ENCODE peak calls at places on chromosomes 12 and 14, in eight cellular contexts. H is T-helper 2 cell; O is NCI-H1105; C is dorsolateral prefrontal cortex; W is stimulated activated CD4-positive, alpha-beta T cell treated with anti-CD3 and anti-CD28 coated beads, Interleukin-4, amount 100 ng/mL, for 48 hours; V is left cardiac atrium; M is Caki2; Q is anterior cingulate cortex. A is an unnamed sample.

GRCh38 chr14:105847400-105847799 is 321.0 kb downstream of the TMEM121 start:
- DNase-seq in H (no peak), O (no peak), C (no peak), W (no peak), V (no peak), M (no peak), Q (no peak), A (no peak)

GRCh38 chr14:68979021-68979721 is at the start of gene ACTN1:
- DNase-seq in H (no peak), O (peak), C (peak), W (peak), V (peak), M (peak), Q (peak), A (peak)

GRCh38 chr12:64304571-64304970 is 82.5 kb upstream of the KICS2 start:
- DNase-seq in H (no peak), O (no peak), C (no peak), W (no peak), V (no peak), M (no peak), Q (no peak), A (no peak)

GRCh38 chr12:10851243-10851858 is 2.1 kb upstream of the PRR4 start:
- DNase-seq in H (no peak), O (no peak), C (no peak), W (no peak), V (no peak), M (no peak), Q (no peak), A (no peak)

GRCh38 chr12:19200261-19200660 is 70.7 kb downstream of the PLEKHA5 start:
- DNase-seq in H (no peak), O (no peak), C (no peak), W (no peak), V (no peak), M (peak), Q (no peak), A (no peak)

GRCh38 chr14:100341301-100342031 is 18.3 kb downstream of the SLC25A47 start:
- DNase-seq in H (no peak), O (no peak), C (no peak), W (no peak), V (peak), M (peak), Q (no peak), A (peak)

GRCh38 chr12:96908170-96908675 is 1.2 kb downstream of the NEDD1 start:
- DNase-seq in H (no peak), O (no peak), C (no peak), W (no peak), V (no peak), M (no peak), Q (no peak), A (no peak)

GRCh38 chr12:75666126-75666979 is 154.9 kb upstream of the KRR1 start:
- DNase-seq in H (no peak), O (no peak), C (no peak), W (no peak), V (no peak), M (no peak), Q (no peak), A (no peak)

GRCh38 chr12:53737951-53738833 is 10.9 kb upstream of the CALCOCO1 start:
- DNase-seq in H (peak), O (no peak), C (no peak), W (no peak), V (no peak), M (no peak), Q (no peak), A (no peak)

GRCh38 chr14:103941462-103941861 is 867 bp downstream of the RD3L start:
- DNase-seq in H (no peak), O (no peak), C (no peak), W (no peak), V (no peak), M (no peak), Q (no peak), A (no peak)

GRCh38 chr14:92914087-92914656 is 8.8 kb upstream of the CHGA start:
- DNase-seq in H (no peak), O (no peak), C (no peak), W (peak), V (no peak), M (peak), Q (no peak), A (no peak)

GRCh38 chr12:129552996-129553750 is 350.7 kb downstream of the TMEM132D start:
- DNase-seq in H (no peak), O (no peak), C (no peak), W (no peak), V (no peak), M (no peak), Q (no peak), A (no peak)

GRCh38 chr12:132489078-132489601 is 811 bp upstream of the FBRSL1 start:
- DNase-seq in H (peak), O (no peak), C (no peak), W (no peak), V (no peak), M (no peak), Q (no peak), A (peak)

GRCh38 chr14:104082807-104083206 is 2.7 kb upstream of the ASPG start:
- DNase-seq in H (no peak), O (no peak), C (no peak), W (no peak), V (peak), M (no peak), Q (no peak), A (peak)

GRCh38 chr12:122850695-122851350 is 15.6 kb downstream of the HIP1R start:
- DNase-seq in H (no peak), O (no peak), C (no peak), W (no peak), V (no peak), M (no peak), Q (no peak), A (no peak)

GRCh38 chr14:36773136-36773540 is 111.5 kb downstream of the PAX9 start:
- DNase-seq in H (no peak), O (no peak), C (no peak), W (no peak), V (no peak), M (peak), Q (no peak), A (no peak)

GRCh38 chr14:28635387-28635786 is 131.2 kb upstream of the FOXG1 start:
- DNase-seq in H (no peak), O (no peak), C (no peak), W (no peak), V (no peak), M (peak), Q (no peak), A (no peak)

GRCh38 chr14:49619730-49620129 is 696 bp downstream of the RPL36AL start:
- DNase-seq in H (no peak), O (no peak), C (no peak), W (no peak), V (no peak), M (no peak), Q (no peak), A (no peak)

GRCh38 chr12:75816892-75817291 is 214.7 kb downstream of the PHLDA1 start:
- DNase-seq in H (no peak), O (peak), C (no peak), W (no peak), V (no peak), M (peak), Q (no peak), A (no peak)

GRCh38 chr14:66043921-66044320 is 442.2 kb upstream of the CCDC196 start:
- DNase-seq in H (no peak), O (no peak), C (no peak), W (no peak), V (no peak), M (no peak), Q (no peak), A (no peak)

GRCh38 chr12:51209259-51209658 is 8.6 kb downstream of the POU6F1 start:
- DNase-seq in H (no peak), O (no peak), C (no peak), W (no peak), V (no peak), M (no peak), Q (no peak), A (no peak)

GRCh38 chr12:19191563-19191962 is 62.0 kb downstream of the PLEKHA5 start:
- DNase-seq in H (no peak), O (no peak), C (no peak), W (no peak), V (no peak), M (peak), Q (no peak), A (no peak)

GRCh38 chr12:27785882-27786570 is 6.0 kb upstream of the MANSC4 start:
- DNase-seq in H (no peak), O (no peak), C (no peak), W (no peak), V (no peak), M (no peak), Q (no peak), A (no peak)

GRCh38 chr12:11650697-11651281 is 1.3 kb downstream of the ETV6 start:
- DNase-seq in H (no peak), O (peak), C (no peak), W (no peak), V (no peak), M (peak), Q (no peak), A (no peak)

GRCh38 chr12:86526060-86526595 is 269.9 kb upstream of the MGAT4C start:
- DNase-seq in H (no peak), O (no peak), C (no peak), W (no peak), V (no peak), M (no peak), Q (no peak), A (no peak)

GRCh38 chr14:26389646-26390508 is 208.0 kb downstream of the NOVA1 start:
- DNase-seq in H (no peak), O (no peak), C (no peak), W (no peak), V (no peak), M (no peak), Q (no peak), A (no peak)

GRCh38 chr14:72613196-72613974 is 280.5 kb downstream of the DPF3 start:
- DNase-seq in H (no peak), O (no peak), C (no peak), W (no peak), V (peak), M (no peak), Q (no peak), A (peak)

GRCh38 chr12:26806556-26806955 is 26.4 kb downstream of the ITPR2 start:
- DNase-seq in H (no peak), O (no peak), C (no peak), W (no peak), V (no peak), M (no peak), Q (no peak), A (no peak)

GRCh38 chr14:103696466-103697071 is 18.7 kb downstream of the XRCC3 start:
- DNase-seq in H (no peak), O (no peak), C (no peak), W (no peak), V (peak), M (no peak), Q (no peak), A (peak)

GRCh38 chr14:58082491-58083098 is 69.4 kb downstream of the ARMH4 start:
- DNase-seq in H (no peak), O (no peak), C (no peak), W (no peak), V (no peak), M (peak), Q (no peak), A (no peak)

GRCh38 chr12:96401061-96401871 is 1.0 kb upstream of the CDK17 start:
- DNase-seq in H (no peak), O (peak), C (no peak), W (no peak), V (no peak), M (peak), Q (no peak), A (no peak)

GRCh38 chr12:106039646-106040404 is 98.9 kb downstream of the NUAK1 start:
- DNase-seq in H (no peak), O (no peak), C (no peak), W (no peak), V (no peak), M (no peak), Q (no peak), A (no peak)

GRCh38 chr12:2363836-2364565 is 311.2 kb downstream of the CACNA1C start:
- DNase-seq in H (no peak), O (no peak), C (no peak), W (no peak), V (no peak), M (no peak), Q (no peak), A (no peak)

GRCh38 chr14:65038966-65039365 is 52.3 kb downstream of the FNTB start:
- DNase-seq in H (no peak), O (no peak), C (no peak), W (no peak), V (no peak), M (no peak), Q (no peak), A (no peak)

GRCh38 chr12:50224026-50224692 is 57.0 kb upstream of the CERS5 start:
- DNase-seq in H (no peak), O (no peak), C (no peak), W (no peak), V (no peak), M (peak), Q (no peak), A (no peak)

GRCh38 chr14:59363545-59364226 is 101.5 kb downstream of the GPR135 start:
- DNase-seq in H (no peak), O (no peak), C (no peak), W (no peak), V (peak), M (no peak), Q (no peak), A (no peak)

GRCh38 chr12:14946856-14947255 is 8.5 kb upstream of the ERP27 start:
- DNase-seq in H (no peak), O (no peak), C (no peak), W (no peak), V (no peak), M (no peak), Q (no peak), A (no peak)

GRCh38 chr12:74945771-74946198 is 263.9 kb downstream of the KCNC2 start:
- DNase-seq in H (no peak), O (no peak), C (no peak), W (no peak), V (no peak), M (peak), Q (no peak), A (no peak)

GRCh38 chr14:23546450-23547035 is 5.0 kb downstream of the ZFHX2 start:
- DNase-seq in H (no peak), O (no peak), C (no peak), W (no peak), V (no peak), M (no peak), Q (no peak), A (no peak)